ENCODE peak calls at places on chromosomes 12 and 14, in five cellular contexts. Q is OCI-LY7, K is right lobe of liver, S is cardiac muscle cell, X is astrocyte. G is an unnamed sample. For H3K4me1, the result is how much of the 10 kb centered on the place peaks cover.

GRCh38 chr14:60724080-60724618 is at the start of gene SIX4:
- DNase-seq in S (peak), Q (peak), X (peak), K (peak), G (peak)

GRCh38 chr12:95322335-95322734 is 104.7 kb downstream of the VEZT start:
- DNase-seq in K (no peak), X (no peak), Q (no peak), S (no peak), G (no peak)

GRCh38 chr12:11652351-11653040 is 3.0 kb downstream of the ETV6 start:
- DNase-seq in K (no peak), Q (peak), S (no peak), X (peak), G (no peak)

GRCh38 chr12:109020136-109020535 is 732 bp downstream of the SVOP start:
- DNase-seq in Q (no peak), K (no peak), X (no peak), S (no peak), G (no peak)

GRCh38 chr12:95358111-95359083 is 115.6 kb upstream of the METAP2 start:
- DNase-seq in Q (peak), S (no peak), X (no peak), K (no peak), G (peak)

GRCh38 chr14:90060965-90061848 is 587 bp upstream of the KCNK13 start:
- DNase-seq in S (peak), K (no peak), X (no peak), Q (no peak), G (no peak)

GRCh38 chr12:98863167-98863566 is 218.1 kb downstream of the APAF1 start:
- DNase-seq in Q (no peak), X (no peak), K (no peak), S (peak), G (no peak)

GRCh38 chr12:3432176-3432742 is 58.7 kb upstream of the PRMT8 start:
- DNase-seq in Q (peak), S (no peak), K (no peak), X (no peak), G (no peak)

GRCh38 chr12:53048033-53048779 is 1.7 kb upstream of the TNS2 start:
- DNase-seq in K (peak), Q (no peak), X (no peak), S (no peak), G (peak)

GRCh38 chr14:24997335-24997734 is 52.6 kb downstream of the STXBP6 start:
- DNase-seq in X (no peak), Q (no peak), S (no peak), K (no peak), G (no peak)

GRCh38 chr12:8038659-8039114 is 6.2 kb downstream of the FOXJ2 start:
- DNase-seq in S (peak), X (peak), Q (no peak), K (no peak), G (peak)
- H3K4me3 ChIP-seq in S (peak), X (peak), Q (no peak), K (no peak), G (peak)

DNA sequence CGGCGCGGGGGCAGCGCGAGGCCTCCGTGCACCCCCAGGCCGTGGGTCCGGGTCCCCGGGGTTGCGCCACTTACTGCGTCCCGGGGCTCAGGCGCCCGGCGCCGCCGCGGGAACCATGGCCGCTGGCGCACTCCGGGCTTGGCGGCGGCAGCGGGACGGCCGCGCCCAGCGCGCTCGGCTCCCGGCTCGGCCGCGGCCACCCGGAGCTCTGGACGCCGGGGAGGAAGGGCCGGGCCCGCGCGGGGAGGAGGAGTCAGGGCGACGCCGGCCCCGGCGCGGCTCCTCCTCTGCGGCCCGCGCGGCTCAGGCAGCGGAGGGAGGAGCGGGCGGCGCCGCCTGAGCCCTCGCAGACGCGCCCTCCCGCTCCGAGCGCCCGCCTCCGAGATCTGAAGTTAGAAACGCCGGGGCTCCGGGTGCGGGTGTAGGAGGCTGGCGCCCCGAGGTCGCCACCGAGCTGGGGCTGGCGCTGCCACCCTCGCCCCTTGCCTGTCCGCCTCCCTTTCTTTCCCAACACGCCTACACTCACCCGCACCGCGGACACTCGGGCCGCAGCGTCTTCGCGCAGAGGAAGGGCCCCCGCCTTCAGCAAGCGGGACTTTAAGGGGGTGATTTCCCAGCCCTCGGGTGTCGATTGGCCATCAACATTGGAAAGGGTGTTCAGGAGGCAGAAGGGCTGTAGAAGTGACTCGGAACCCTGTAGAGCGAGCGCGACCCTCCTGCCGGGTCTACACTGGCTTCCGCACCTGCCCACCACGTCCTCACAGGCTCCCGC is at the start of gene NIN:
- DNase-seq in X (peak), K (peak), S (peak), Q (peak), G (peak)
- H3K4me1 ChIP-seq in X (under half), K (under half), S (under half), Q (half or more), G (under half)

GRCh38 chr12:100279612-100280244 is 12.8 kb downstream of the SCYL2 start:
- DNase-seq in Q (no peak), K (no peak), S (peak), X (no peak), G (no peak)
- H3K27ac ChIP-seq in Q (no peak), K (peak), S (peak), X (no peak), G (no peak)

GRCh38 chr12:118645219-118645618 is 268.9 kb downstream of the SUDS3 start:
- DNase-seq in Q (peak), X (no peak), S (peak), K (peak), G (peak)
- H3K4me3 ChIP-seq in Q (no peak), X (no peak), S (no peak), K (no peak), G (no peak)

GRCh38 chr12:47349102-47349769 is 269.5 kb upstream of the AMIGO2 start:
- DNase-seq in Q (no peak), X (peak), K (no peak), S (no peak), G (no peak)

GRCh38 chr12:47346251-47347019 is 266.7 kb upstream of the AMIGO2 start:
- DNase-seq in K (peak), S (no peak), Q (no peak), X (peak), G (no peak)

GRCh38 chr12:47353508-47353907 is 273.7 kb upstream of the AMIGO2 start:
- DNase-seq in K (no peak), X (no peak), Q (no peak), S (no peak), G (no peak)

GRCh38 chr12:47348206-47348605 is 268.4 kb upstream of the AMIGO2 start:
- DNase-seq in S (no peak), Q (no peak), K (no peak), X (no peak), G (no peak)

GRCh38 chr12:47349770-47350408 is 270.1 kb upstream of the AMIGO2 start:
- DNase-seq in S (no peak), K (no peak), Q (no peak), X (peak), G (no peak)
- H3K4me1 ChIP-seq in S (under half), K (under half), Q (under half), X (under half), G (under half)

GRCh38 chr14:77618381-77618780 is 1.9 kb upstream of the SPTLC2 start:
- DNase-seq in X (no peak), S (no peak), Q (no peak), K (no peak), G (no peak)

GRCh38 chr14:77615231-77616132 is 955 bp downstream of the SPTLC2 start:
- DNase-seq in K (no peak), X (peak), S (peak), Q (peak), G (peak)

GRCh38 chr14:77616133-77616453 is 344 bp downstream of the SPTLC2 start:
- DNase-seq in K (no peak), X (no peak), S (no peak), Q (no peak), G (no peak)

GRCh38 chr14:77613207-77613606 is 3.2 kb downstream of the SPTLC2 start:
- DNase-seq in Q (no peak), K (no peak), X (peak), S (no peak), G (no peak)

DNA sequence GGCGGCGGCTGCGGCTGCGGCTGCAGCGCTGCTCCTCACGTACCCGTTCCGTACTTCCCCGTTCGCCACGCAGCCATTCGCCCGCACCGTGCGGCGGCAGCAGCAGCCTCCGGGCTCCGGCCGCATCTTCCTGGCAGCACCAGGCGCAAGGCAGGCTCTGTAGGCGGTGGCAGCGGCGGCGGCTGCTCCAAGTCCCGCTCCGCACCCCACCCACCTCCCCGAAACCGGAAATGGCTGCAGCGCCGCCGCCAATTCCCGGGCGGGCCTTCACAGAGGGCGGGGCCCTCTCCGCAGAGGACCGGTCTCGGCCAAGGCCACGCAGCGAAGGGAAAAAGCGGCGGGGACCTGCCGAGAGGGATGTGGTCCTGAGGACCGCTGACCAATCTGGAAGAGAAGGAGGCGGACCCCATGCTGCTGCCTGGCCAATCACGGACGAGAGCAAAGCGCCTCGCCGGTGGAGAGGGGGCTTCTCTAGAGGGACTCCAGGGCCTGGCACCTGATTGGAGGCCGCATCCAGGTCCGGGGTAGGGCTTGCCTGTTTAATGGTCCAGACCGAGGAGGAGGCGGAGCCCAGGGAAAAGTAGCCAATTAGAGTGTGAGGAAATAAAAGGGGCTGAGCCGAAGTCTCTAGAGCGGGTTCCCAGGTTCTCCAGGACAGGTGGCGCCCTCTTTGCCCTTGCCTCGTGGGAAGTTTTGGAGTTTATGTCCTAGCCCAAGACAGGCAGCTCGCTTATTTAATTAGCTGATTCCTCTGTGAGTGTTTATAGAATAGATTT is at the start of gene SPTLC2:
- DNase-seq in X (peak), K (peak), S (peak), Q (peak), G (peak)
- H3K27ac ChIP-seq in X (peak), K (peak), S (peak), Q (peak), G (peak)

GRCh38 chr14:22512106-22512814 is 76.8 kb downstream of the DAD1 start:
- DNase-seq in K (no peak), Q (no peak), S (no peak), X (no peak), G (peak)

GRCh38 chr14:22509751-22510300 is 79.2 kb downstream of the DAD1 start:
- DNase-seq in Q (no peak), K (no peak), S (no peak), X (no peak), G (peak)

GRCh38 chr14:22508662-22509035 is 80.4 kb downstream of the DAD1 start:
- DNase-seq in K (no peak), S (no peak), Q (no peak), X (no peak), G (peak)

GRCh38 chr14:22509036-22509709 is 79.9 kb downstream of the DAD1 start:
- DNase-seq in K (no peak), Q (no peak), S (no peak), X (no peak), G (no peak)

DNA sequence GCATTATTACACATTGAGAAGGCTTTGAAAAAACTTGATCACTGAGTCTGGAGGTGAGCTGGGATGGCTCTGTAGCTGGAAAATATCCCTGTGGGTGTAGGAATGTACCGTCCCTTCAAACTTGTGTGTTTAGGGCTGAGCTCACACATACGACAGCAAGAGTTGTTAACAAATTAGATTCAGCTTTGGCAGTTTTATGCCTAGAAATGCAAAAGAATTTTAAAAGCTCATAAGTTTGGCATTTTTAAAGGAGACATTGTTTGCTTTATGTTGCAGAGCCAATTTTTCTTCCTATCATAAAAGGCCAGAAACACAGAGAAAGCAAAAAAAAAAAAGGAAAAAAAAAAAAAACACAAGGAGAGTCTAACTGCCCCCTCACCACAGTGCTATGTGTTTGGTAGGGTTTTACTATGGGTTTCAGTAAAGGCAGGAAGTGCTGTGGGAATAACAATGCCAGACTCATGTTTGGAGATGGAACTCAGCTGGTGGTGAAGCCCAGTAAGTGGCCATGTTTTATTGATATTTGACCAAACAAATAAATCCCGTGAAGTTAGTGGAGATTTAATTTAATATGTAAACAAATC is 78.4 kb downstream of the DAD1 start:
- DNase-seq in X (peak), Q (no peak), S (no peak), K (no peak), G (peak)
- H3K4me3 ChIP-seq in X (no peak), Q (peak), S (no peak), K (no peak), G (no peak)

GRCh38 chr12:62732861-62733427 is 202.0 kb downstream of the PPM1H start:
- DNase-seq in Q (no peak), K (no peak), S (no peak), X (peak), G (no peak)
- H3K4me1 ChIP-seq in Q (under half), K (under half), S (under half), X (under half), G (under half)

DNA sequence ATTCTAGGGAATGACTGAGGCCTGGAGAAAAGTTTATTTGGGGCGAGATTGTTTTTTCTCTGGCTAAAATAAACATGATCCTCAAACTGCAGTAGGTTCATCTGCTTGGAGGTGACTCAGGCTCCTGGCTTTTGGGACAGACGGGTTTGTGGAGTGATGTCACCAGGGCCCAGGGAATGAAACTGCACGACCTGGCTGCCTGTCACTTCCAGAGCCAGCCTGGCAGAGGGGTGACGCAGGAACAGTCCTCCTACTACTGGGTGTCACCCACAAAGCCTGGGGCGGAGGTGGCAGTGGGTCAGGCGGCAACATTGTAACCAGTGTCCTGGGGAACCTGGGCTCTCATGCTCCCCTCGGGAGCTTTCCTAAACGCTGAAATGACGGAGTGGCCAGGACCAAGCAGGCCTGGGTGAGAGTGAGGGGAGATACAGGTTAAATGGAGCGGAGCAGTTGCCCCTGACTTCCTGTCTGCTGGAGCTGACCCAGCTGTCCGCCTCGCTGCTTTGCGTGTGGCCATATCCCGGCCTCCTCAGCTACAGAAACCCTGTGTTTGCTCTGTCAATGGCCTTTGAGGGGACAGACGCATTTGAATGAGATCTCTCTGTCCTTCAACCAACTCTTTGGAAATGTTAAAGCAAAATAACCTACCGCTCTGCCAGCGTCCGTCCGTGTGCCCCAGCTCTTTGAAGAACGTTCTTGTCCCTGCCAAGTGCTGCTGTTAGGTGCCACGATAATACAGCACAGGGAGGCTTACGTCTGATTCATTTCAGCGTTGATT is 6.5 kb downstream of the HIP1R start:
- DNase-seq in S (no peak), Q (no peak), X (peak), K (peak), G (no peak)
- H3K27ac ChIP-seq in S (no peak), Q (no peak), X (peak), K (peak), G (no peak)